ENCODE peak calls at places on chromosomes 4 and X, in nine cellular contexts. Z is tibial nerve, H is sigmoid colon, N is upper lobe of left lung, Q is IMR-90, E is heart left ventricle, G is stomach, I is Peyer's patch, O is GM12878. F is an unnamed sample.

GRCh38 chr4:57614533-57614932 is 504.3 kb upstream of the IGFBP7 start:
- DNase-seq in Z (no peak), H (no peak), N (no peak), Q (no peak), E (no peak), G (no peak), I (no peak), O (no peak), F (no peak)

GRCh38 chr4:152591361-152591760 is 55.5 kb upstream of the FBXW7 start:
- DNase-seq in Z (peak; percentile 25), H (peak; percentile 85), N (peak; percentile 42), Q (peak; percentile 11), E (peak; percentile 27), G (peak; percentile 61), I (peak; percentile 58), O (no peak), F (peak; percentile 91)

GRCh38 chr4:107380836-107381438 is 339.1 kb downstream of the PAPSS1 start:
- DNase-seq in Z (no peak), H (no peak), N (no peak), Q (no peak), E (no peak), G (no peak), I (no peak), O (no peak), F (no peak)

GRCh38 chr4:13989496-13989895 is 362.0 kb upstream of the BOD1L1 start:
- DNase-seq in Z (no peak), H (no peak), N (no peak), Q (no peak), E (no peak), G (no peak), I (no peak), O (no peak), F (no peak)

GRCh38 chrX:150362599-150363481 is at the start of gene MAMLD1:
- DNase-seq in Z (peak; percentile 56), H (peak; percentile 86), N (peak; percentile 64), Q (peak; percentile 84), E (peak; percentile 76), G (peak; percentile 70), I (peak; percentile 61), O (no peak), F (peak; percentile 72)

GRCh38 chrX:119008122-119008744 is 33.8 kb downstream of the LONRF3 start:
- DNase-seq in Z (no peak), H (no peak), N (no peak), Q (peak; percentile 30), E (no peak), G (peak; percentile 28), I (peak; percentile 49), O (no peak), F (no peak)

GRCh38 chr4:92618968-92619367 is 315.2 kb downstream of the GRID2 start:
- DNase-seq in Z (no peak), H (no peak), N (no peak), Q (peak; percentile 0), E (no peak), G (no peak), I (no peak), O (no peak), F (no peak)

GRCh38 chr4:93897559-93897958 is 69.0 kb downstream of the ATOH1 start:
- DNase-seq in Z (no peak), H (no peak), N (no peak), Q (no peak), E (no peak), G (no peak), I (no peak), O (no peak), F (no peak)

GRCh38 chrX:69277961-69278795 is 112.9 kb upstream of the PJA1 start:
- DNase-seq in Z (no peak), H (no peak), N (no peak), Q (no peak), E (no peak), G (no peak), I (no peak), O (no peak), F (no peak)

GRCh38 chrX:131895807-131896206 is 127.3 kb upstream of the STK26 start:
- DNase-seq in Z (no peak), H (no peak), N (no peak), Q (no peak), E (no peak), G (no peak), I (no peak), O (no peak), F (no peak)

GRCh38 chrX:136662104-136662503 is 14.1 kb downstream of the CD40LG start:
- DNase-seq in Z (no peak), H (no peak), N (no peak), Q (no peak), E (no peak), G (no peak), I (no peak), O (no peak), F (no peak)

GRCh38 chrX:17052210-17052609 is 105.8 kb downstream of the REPS2 start:
- DNase-seq in Z (no peak), H (no peak), N (no peak), Q (no peak), E (no peak), G (no peak), I (no peak), O (no peak), F (no peak)

GRCh38 chr4:165379662-165380061 is 854 bp downstream of the CPE start:
- DNase-seq in Z (no peak), H (no peak), N (no peak), Q (no peak), E (peak; percentile 24), G (no peak), I (no peak), O (no peak), F (no peak)

GRCh38 chr4:45453258-45453841 is 670.5 kb downstream of the GABRG1 start:
- DNase-seq in Z (no peak), H (no peak), N (no peak), Q (no peak), E (no peak), G (no peak), I (no peak), O (no peak), F (no peak)

GRCh38 chr4:104490770-104491395 is 3.8 kb downstream of the CXXC4 start:
- DNase-seq in Z (peak; percentile 46), H (peak; percentile 87), N (peak; percentile 62), Q (peak; percentile 17), E (peak; percentile 77), G (peak; percentile 65), I (peak; percentile 80), O (no peak), F (no peak)

DNA sequence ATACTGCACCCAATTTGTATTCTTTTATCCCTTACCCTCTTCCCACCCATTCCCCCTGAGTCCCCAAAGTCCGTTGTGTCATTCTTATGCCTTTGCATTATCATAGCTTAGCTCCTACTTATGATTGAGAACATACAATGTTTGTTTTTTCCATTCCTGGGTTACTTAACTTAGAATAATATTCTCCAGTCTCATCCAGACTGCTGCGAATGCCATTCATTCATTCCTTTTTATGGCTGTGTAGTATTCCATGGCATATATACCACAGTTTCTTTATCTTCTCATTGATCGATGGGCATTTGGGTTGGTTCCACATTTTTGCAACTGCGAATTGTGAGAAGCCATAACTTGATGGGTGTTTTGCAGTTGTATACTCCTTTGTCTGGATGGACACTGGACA is 62.8 kb downstream of the FHIP1A start:
- DNase-seq in Z (no peak), H (no peak), N (no peak), Q (no peak), E (no peak), G (no peak), I (no peak), O (no peak), F (no peak)
- H3K4me3 ChIP-seq in Z (no peak overlapping the region), H (no peak overlapping the region), N (no peak overlapping the region), Q (no peak overlapping the region), E (no peak overlapping the region), G (no peak overlapping the region), I (no peak overlapping the region), O (no peak overlapping the region), F (no peak overlapping the region)

GRCh38 chrX:79728421-79728820 is 286.1 kb upstream of the TBX22 start:
- DNase-seq in Z (no peak), H (no peak), N (no peak), Q (no peak), E (no peak), G (no peak), I (no peak), O (no peak), F (no peak)
- TF ChIP-seq POLR2A in Z (no peak), H (no peak), N (no peak), Q (no peak), E (no peak), G (no peak), I (no peak), O (no peak), F (no peak)

DNA sequence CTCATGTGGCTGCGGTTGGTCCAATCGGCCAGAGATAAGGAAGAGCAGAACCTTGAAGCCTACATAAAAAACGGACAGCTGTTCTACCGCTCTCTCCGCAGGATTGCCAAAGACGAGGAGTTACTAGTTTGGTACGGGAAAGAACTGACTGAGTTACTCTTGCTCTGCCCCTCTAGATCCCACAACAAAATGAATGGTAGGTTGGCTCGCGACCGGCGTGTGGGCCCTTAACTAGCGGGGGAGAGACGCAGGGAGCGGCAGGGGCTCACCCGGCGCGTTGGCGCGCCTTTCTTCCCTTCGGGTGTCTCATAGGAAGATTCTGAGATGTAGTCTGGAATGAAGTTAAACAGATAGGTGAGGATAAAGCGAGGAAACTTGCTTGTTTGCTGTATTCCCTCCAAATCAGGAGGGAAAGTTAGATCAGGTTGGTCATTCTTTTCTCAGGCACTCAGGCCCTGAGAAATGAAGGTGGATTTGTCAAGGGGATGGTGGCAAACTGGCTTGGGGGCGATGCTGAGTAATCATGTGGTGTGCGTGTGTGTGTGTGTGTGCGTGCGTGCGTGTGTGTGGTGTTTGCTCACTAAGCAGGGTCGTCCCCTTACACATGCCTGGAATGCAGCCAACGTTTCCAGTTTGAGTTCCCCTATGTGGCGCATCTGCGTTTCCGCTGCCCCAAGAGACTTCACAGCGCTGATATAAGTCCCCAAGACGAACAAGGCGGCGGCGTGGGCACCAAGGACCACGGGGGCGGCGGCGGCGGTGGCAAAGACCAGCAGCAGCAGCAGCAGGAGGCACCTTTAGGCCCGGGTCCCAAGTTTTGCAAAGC is 4.2 kb downstream of the PRDM8 start:
- DNase-seq in Z (no peak), H (no peak), N (peak; percentile 47), Q (peak; percentile 89), E (peak; percentile 57), G (no peak), I (no peak), O (no peak), F (no peak)
- H3K4me3 ChIP-seq in Z (peak overlapping the region; percentile 54), H (peak overlapping the region; percentile 51), N (peak overlapping the region; percentile 81), Q (peak overlapping the region; percentile 66), E (peak overlapping the region; percentile 45), G (peak overlapping the region; percentile 71), I (peak overlapping the region; percentile 66), O (peak overlapping the region; percentile 71), F (no peak overlapping the region)

DNA sequence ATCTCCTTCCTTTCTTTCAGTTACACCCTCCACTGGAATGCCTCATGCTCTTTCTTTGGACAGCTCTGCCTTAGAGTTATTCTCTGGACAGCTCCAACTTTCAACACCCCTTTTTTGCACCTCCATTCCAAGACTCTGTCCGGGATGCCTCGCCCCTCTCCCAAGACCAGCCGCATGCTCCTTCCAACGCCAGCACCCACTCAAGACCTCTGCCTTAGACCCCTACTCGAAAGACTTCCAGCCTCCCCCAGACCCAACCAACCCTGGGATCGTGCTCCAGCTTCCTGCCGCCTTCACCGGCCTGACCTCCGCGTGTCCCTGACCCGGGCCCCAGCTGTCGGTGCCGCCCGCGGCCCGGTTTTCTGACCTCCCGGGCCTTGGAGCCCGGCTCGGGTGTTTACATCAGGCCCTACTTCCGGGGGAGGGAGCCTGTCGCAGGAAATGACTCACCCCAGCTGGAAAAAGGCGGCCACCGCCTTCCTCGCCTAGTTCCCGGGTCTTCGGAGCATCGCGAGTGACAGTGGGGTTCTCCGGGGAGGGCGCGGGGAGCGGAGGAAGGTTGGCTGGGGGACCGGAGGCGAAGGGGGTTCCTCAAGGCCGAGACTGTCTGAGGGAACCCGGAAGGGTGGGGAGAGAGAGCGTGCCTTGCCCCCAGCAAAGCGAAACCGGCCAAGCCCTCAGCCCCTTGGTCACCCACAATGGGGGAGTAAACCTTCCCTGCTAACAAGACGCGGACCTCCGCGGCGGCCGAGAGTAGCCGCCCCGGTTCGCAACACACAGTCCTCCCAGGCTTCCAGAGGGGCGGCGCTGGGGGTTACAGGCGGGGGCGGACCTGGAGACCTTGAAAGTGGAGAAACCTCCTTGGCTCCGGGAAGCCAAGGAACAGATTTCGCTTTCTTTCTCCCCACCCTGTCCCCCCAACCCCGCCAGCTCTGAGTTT is at the start of gene WDR45:
- DNase-seq in Z (peak; percentile 40), H (peak; percentile 88), N (peak; percentile 75), Q (peak; percentile 63), E (peak; percentile 82), G (peak; percentile 73), I (peak; percentile 80), O (peak; percentile 8), F (peak; percentile 65)
- TF ChIP-seq POLR2A in Z (peak; percentile 72), H (peak; percentile 76), N (peak; percentile 82), Q (peak; percentile 60), E (no peak), G (no peak), I (peak; percentile 69), O (peak; percentile 83), F (no peak)

F was measured in lower leg skin.